ENCODE peak calls at places on chromosomes 7 and 10, in ten cellular contexts. Z is right lobe of liver, X is gastrocnemius medialis, T is hepatocyte, M is heart right ventricle, N is RWPE2, R is K562, O is NT2/D1, K is PC-3, F is heart left ventricle. Q is an unnamed sample.

GRCh38 chr7:40720401-40720800 is 585.6 kb downstream of the SUGCT start:
- DNase-seq in X (no peak), Z (no peak), T (no peak), R (no peak), O (no peak), F (no peak), N (no peak), K (peak; percentile 34), M (no peak), Q (no peak)

GRCh38 chr10:110664483-110665420 is 20.6 kb downstream of the RBM20 start:
- DNase-seq in N (peak; percentile 74), R (peak; percentile 90), F (no peak), M (no peak), Z (no peak), X (peak; percentile 67), O (no peak), T (peak; percentile 65), K (peak; percentile 94), Q (peak; percentile 79)

GRCh38 chr7:87592300-87592699 is 8.4 kb downstream of the ABCB1 start:
- DNase-seq in X (no peak), F (no peak), O (no peak), N (no peak), K (no peak), M (no peak), T (peak; percentile 28), R (no peak), Z (no peak), Q (no peak)

GRCh38 chr7:100171087-100171681 is 2.8 kb upstream of the GAL3ST4 start:
- DNase-seq in R (no peak), K (no peak), M (no peak), Z (no peak), N (no peak), X (no peak), T (peak; percentile 53), F (no peak), O (no peak), Q (no peak)

GRCh38 chr7:54946271-54946670 is 72.5 kb upstream of the EGFR start:
- DNase-seq in Z (no peak), F (no peak), R (no peak), T (no peak), K (peak; percentile 59), O (no peak), X (no peak), N (no peak), M (no peak), Q (no peak)

GRCh38 chr7:76064208-76064970 is 16.5 kb downstream of the MDH2 start:
- DNase-seq in X (no peak), O (no peak), T (no peak), F (no peak), Z (no peak), M (no peak), R (no peak), N (no peak), K (no peak), Q (no peak)

GRCh38 chr10:97553575-97554100 is 18.9 kb upstream of the ANKRD2 start:
- DNase-seq in F (peak; percentile 69), X (peak; percentile 79), R (peak; percentile 66), T (peak; percentile 84), N (no peak), K (peak; percentile 71), Z (peak; percentile 71), O (no peak), M (peak; percentile 65), Q (peak; percentile 70)

GRCh38 chr7:19107392-19108147 is 9.9 kb downstream of the TWIST1 start:
- DNase-seq in F (peak; percentile 32), M (peak; percentile 18), K (peak; percentile 33), X (no peak), T (peak; percentile 51), Z (no peak), O (peak; percentile 46), R (no peak), N (no peak), Q (peak; percentile 76)

GRCh38 chr7:26279405-26279804 is 12.3 kb upstream of the SNX10 start:
- DNase-seq in O (no peak), T (no peak), N (no peak), R (peak; percentile 46), F (no peak), Z (no peak), M (no peak), K (peak; percentile 17), X (no peak), Q (peak; percentile 44)

GRCh38 chr7:26278769-26279168 is 12.9 kb upstream of the SNX10 start:
- DNase-seq in Z (no peak), O (no peak), X (no peak), R (peak; percentile 16), N (no peak), M (no peak), T (no peak), K (peak; percentile 65), F (no peak), Q (peak; percentile 6)

GRCh38 chr7:26280723-26281122 is 10.9 kb upstream of the SNX10 start:
- DNase-seq in O (no peak), M (no peak), R (no peak), F (no peak), Z (no peak), T (no peak), K (no peak), X (no peak), N (no peak), Q (no peak)

GRCh38 chr7:26284477-26284876 is 7.2 kb upstream of the SNX10 start:
- DNase-seq in X (no peak), M (no peak), R (no peak), O (no peak), T (no peak), F (no peak), N (no peak), Z (no peak), K (no peak), Q (no peak)

DNA sequence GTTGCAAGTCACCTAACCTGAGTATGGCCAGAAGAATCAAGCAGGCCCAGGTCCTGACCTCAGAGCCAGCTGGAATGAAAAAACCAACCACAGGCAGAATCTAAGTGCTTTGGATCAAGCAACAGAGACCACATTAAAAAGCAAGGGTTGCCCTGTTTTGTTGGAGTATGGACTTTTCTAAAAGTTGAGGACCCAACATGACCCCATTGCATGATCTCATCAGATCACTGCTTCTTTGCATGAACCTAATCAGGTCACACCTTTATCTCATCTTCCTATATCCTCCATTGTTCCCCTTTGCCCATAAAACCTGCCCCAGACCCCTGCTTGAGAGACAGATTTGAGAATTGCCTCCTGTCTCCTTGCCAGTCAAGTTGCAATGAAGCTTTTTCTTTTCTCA is 11.6 kb upstream of the SNX10 start:
- DNase-seq in Z (no peak), K (no peak), X (no peak), M (no peak), N (no peak), R (no peak), T (no peak), O (no peak), F (no peak), Q (no peak)
- H3K4me1 ChIP-seq in Z (no peaks in the 10 kb centered on the region), K (no peaks in the 10 kb centered on the region), X (no peaks in the 10 kb centered on the region), M (no peaks in the 10 kb centered on the region), N (no peaks in the 10 kb centered on the region), R (peaks cover 5% of the 10 kb centered on the region), T (no peaks in the 10 kb centered on the region), O (no peaks in the 10 kb centered on the region), F (no peaks in the 10 kb centered on the region), Q (no peaks in the 10 kb centered on the region)

GRCh38 chr10:123240776-123241175 is 86.6 kb downstream of the BUB3 start:
- DNase-seq in M (no peak), T (no peak), N (no peak), Z (no peak), O (no peak), K (no peak), X (no peak), F (no peak), R (no peak), Q (no peak)
- H3K4me3 ChIP-seq in M (no peak overlapping the region), T (no peak overlapping the region), N (no peak overlapping the region), Z (no peak overlapping the region), O (no peak overlapping the region), K (no peak overlapping the region), X (no peak overlapping the region), F (no peak overlapping the region), R (no peak overlapping the region), Q (no peak overlapping the region)

GRCh38 chr10:94011296-94011695 is 17.6 kb downstream of the PLCE1 start:
- DNase-seq in T (no peak), R (no peak), K (peak; percentile 42), M (no peak), F (no peak), X (no peak), N (no peak), Z (no peak), O (no peak), Q (no peak)

GRCh38 chr10:94006591-94007550 is 13.1 kb downstream of the PLCE1 start:
- DNase-seq in Z (no peak), N (no peak), O (no peak), F (no peak), R (no peak), X (no peak), K (peak; percentile 94), T (peak; percentile 76), M (no peak), Q (no peak)

GRCh38 chr10:94010116-94010515 is 16.4 kb downstream of the PLCE1 start:
- DNase-seq in R (no peak), N (no peak), Z (no peak), T (no peak), K (no peak), M (no peak), O (no peak), F (no peak), X (no peak), Q (no peak)

GRCh38 chr10:94010886-94011285 is 17.2 kb downstream of the PLCE1 start:
- DNase-seq in F (no peak), K (peak; percentile 61), X (no peak), T (no peak), O (no peak), R (no peak), N (no peak), Z (no peak), M (no peak), Q (no peak)

GRCh38 chr10:94008526-94008925 is 14.8 kb downstream of the PLCE1 start:
- DNase-seq in Z (no peak), X (no peak), O (no peak), F (no peak), T (no peak), M (no peak), N (no peak), R (no peak), K (no peak), Q (no peak)
- H3K4me1 ChIP-seq in Z (no peaks in the 10 kb centered on the region), X (peaks cover 26% of the 10 kb centered on the region), O (no peaks in the 10 kb centered on the region), F (peaks cover 25% of the 10 kb centered on the region), T (peaks cover 32% of the 10 kb centered on the region), M (peaks cover 9% of the 10 kb centered on the region), N (peaks cover 14% of the 10 kb centered on the region), R (no peaks in the 10 kb centered on the region), K (peaks cover 77% of the 10 kb centered on the region), Q (no peaks in the 10 kb centered on the region)

DNA sequence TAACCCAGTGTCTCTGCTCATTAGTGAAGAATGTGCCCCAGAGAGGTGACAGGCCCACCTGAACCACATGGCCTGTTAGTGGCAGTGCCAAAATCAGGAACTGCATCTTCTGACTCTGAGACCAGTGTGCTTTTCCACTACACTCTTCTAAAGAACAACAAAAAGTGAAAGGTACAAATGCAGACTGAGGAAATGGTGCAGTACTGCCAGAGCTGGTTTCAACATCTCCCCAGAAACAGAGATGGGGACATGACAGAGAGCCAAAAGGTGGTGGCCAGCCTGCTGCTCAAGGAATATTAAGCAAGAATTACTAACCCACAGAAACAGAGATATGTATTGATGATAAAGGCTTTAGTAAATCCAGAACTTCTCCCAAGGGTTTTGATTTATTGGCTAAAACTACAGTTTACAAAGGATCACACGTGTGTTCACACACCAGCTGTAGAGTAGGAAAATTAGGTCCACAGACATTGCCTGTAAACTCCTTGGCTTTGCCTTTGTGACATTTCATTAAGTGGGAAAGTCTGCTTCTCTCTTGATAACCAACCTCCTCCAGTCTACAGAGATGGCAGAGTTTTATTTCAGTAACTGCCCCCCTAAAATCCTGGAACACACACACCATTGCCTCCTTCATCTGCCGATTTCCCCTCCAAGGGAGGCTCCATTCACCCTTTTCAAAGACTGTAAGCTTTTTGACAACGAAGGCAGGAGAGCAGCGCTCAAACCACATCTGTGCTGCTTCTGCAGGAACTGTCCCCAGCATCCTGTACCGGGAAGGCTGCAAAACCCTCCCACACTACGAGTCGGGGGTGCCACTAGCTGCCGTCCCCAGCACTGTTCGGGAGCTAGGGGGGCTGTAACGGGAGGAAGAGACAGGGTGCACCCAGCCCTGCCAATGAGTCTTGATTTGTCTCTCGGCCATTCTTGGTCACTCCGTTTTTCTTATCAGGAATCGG is 29.8 kb downstream of the GSDME start:
- DNase-seq in X (peak; percentile 79), R (no peak), O (no peak), Z (no peak), M (no peak), N (peak; percentile 29), F (no peak), T (no peak), K (no peak), Q (no peak)
- H3K4me3 ChIP-seq in X (no peak overlapping the region), R (no peak overlapping the region), O (no peak overlapping the region), Z (no peak overlapping the region), M (no peak overlapping the region), N (no peak overlapping the region), F (no peak overlapping the region), T (no peak overlapping the region), K (no peak overlapping the region), Q (no peak overlapping the region)

Q was measured in A673.